ENCODE peak calls at places on chromosomes 11 and 22, in four cellular contexts. One of them, this sample, is unnamed.
A peak's percentile ranks its signal among the peaks of the same experiment; 100 is the strongest.

GRCh38 chr22:38239101-38239761 is 33.6 kb downstream of the TMEM184B start:
- DNase-seq in HepG2: no peak
- DNase-seq in H1: no peak
- DNase-seq in K562: no peak
- DNase-seq in this sample: no peak

GRCh38 chr22:32607086-32607485 is 132.5 kb downstream of the FBXO7 start:
- DNase-seq in H1: no peak
- DNase-seq in HepG2: no peak
- DNase-seq in K562: no peak
- DNase-seq in this sample: no peak

GRCh38 chr11:102528618-102529017 is 1.9 kb downstream of the MMP7 start:
- DNase-seq in HepG2: no peak
- DNase-seq in K562: no peak
- DNase-seq in H1: no peak
- DNase-seq in this sample: no peak

GRCh38 chr11:44858796-44859527 is 91.7 kb downstream of the TP53I11 start:
- DNase-seq in HepG2: no peak
- DNase-seq in K562: no peak
- DNase-seq in H1: no peak
- DNase-seq in this sample: no peak

GRCh38 chr11:12103411-12104225 is 6.8 kb upstream of the MICAL2 start:
- DNase-seq in H1: no peak
- DNase-seq in HepG2: no peak
- DNase-seq in K562: no peak
- DNase-seq in this sample: no peak

GRCh38 chr22:36770116-36770945 is 5.6 kb downstream of the IFT27 start:
- DNase-seq in K562: no peak
- DNase-seq in H1: no peak
- DNase-seq in HepG2: no peak
- DNase-seq in this sample: no peak

GRCh38 chr11:15603208-15603607 is 488.5 kb downstream of the INSC start:
- DNase-seq in K562: peak; percentile 16
- DNase-seq in H1: no peak
- DNase-seq in HepG2: no peak
- DNase-seq in this sample: no peak

GRCh38 chr22:39316440-39317083 is 2.9 kb downstream of the RPL3 start:
- DNase-seq in K562: no peak
- DNase-seq in H1: peak; percentile 82
- DNase-seq in HepG2: peak; percentile 88
- DNase-seq in this sample: peak; percentile 45

GRCh38 chr11:886568-886967 is 24.0 kb downstream of the CHID1 start:
- DNase-seq in K562: no peak
- DNase-seq in HepG2: no peak
- DNase-seq in H1: no peak
- DNase-seq in this sample: no peak

GRCh38 chr11:44797886-44798683 is 71.3 kb downstream of the TSPAN18 start:
- DNase-seq in HepG2: no peak
- DNase-seq in H1: no peak
- DNase-seq in K562: no peak
- DNase-seq in this sample: no peak

GRCh38 chr11:27721505-27722116 is 21.4 kb upstream of the BDNF start:
- DNase-seq in H1: peak; percentile 64
- DNase-seq in K562: no peak
- DNase-seq in HepG2: no peak
- DNase-seq in this sample: no peak

GRCh38 chr11:34345012-34345804 is 12.6 kb downstream of the ABTB2 start:
- DNase-seq in HepG2: peak; percentile 95
- DNase-seq in K562: no peak
- DNase-seq in H1: no peak
- DNase-seq in this sample: no peak

GRCh38 chr11:12288934-12289666 is 88.3 kb upstream of the PARVA start:
- DNase-seq in HepG2: no peak
- DNase-seq in K562: no peak
- DNase-seq in H1: no peak
- DNase-seq in this sample: no peak

GRCh38 chr11:119338318-119338890 is 2.3 kb downstream of the C1QTNF5 start:
- DNase-seq in H1: peak; percentile 92
- DNase-seq in K562: peak; percentile 75
- DNase-seq in HepG2: peak; percentile 57
- DNase-seq in this sample: no peak

GRCh38 chr22:33188316-33188715 is 130.1 kb upstream of the SYN3 start:
- DNase-seq in H1: no peak
- DNase-seq in HepG2: no peak
- DNase-seq in K562: no peak
- DNase-seq in this sample: no peak

GRCh38 chr11:13140873-13141655 is 131.9 kb downstream of the RASSF10 start:
- DNase-seq in H1: no peak
- DNase-seq in K562: no peak
- DNase-seq in HepG2: peak; percentile 48
- DNase-seq in this sample: no peak

GRCh38 chr11:6646631-6647281 is 8.9 kb downstream of the DCHS1 start:
- DNase-seq in H1: no peak
- DNase-seq in HepG2: no peak
- DNase-seq in K562: no peak
- DNase-seq in this sample: peak; percentile 61

GRCh38 chr22:31346255-31346732 is at the start of gene PATZ1:
- DNase-seq in H1: no peak
- DNase-seq in HepG2: peak; percentile 91
- DNase-seq in K562: peak; percentile 68
- DNase-seq in this sample: no peak

GRCh38 chr22:41902932-41903421 is 11.9 kb downstream of the SHISA8 start:
- DNase-seq in H1: no peak
- DNase-seq in K562: no peak
- DNase-seq in HepG2: no peak
- DNase-seq in this sample: no peak

GRCh38 chr22:25777870-25778269 is 35.9 kb downstream of the MYO18B start:
- DNase-seq in H1: no peak
- DNase-seq in K562: no peak
- DNase-seq in HepG2: peak; percentile 41
- DNase-seq in this sample: peak; percentile 11

GRCh38 chr11:10328314-10329090 is 23.6 kb downstream of the ADM start:
- DNase-seq in K562: no peak
- DNase-seq in H1: no peak
- DNase-seq in HepG2: no peak
- DNase-seq in this sample: no peak
- H3K9ac ChIP-seq in K562: no peak overlapping the region
- H3K9ac ChIP-seq in H1: no peak overlapping the region
- H3K9ac ChIP-seq in HepG2: no peak overlapping the region
- H3K9ac ChIP-seq in this sample: no peak overlapping the region

GRCh38 chr11:8806974-8807373 is 104.0 kb upstream of the AKIP1 start:
- DNase-seq in HepG2: no peak
- DNase-seq in K562: no peak
- DNase-seq in H1: no peak
- DNase-seq in this sample: no peak
- TF ChIP-seq KDM1A in HepG2: no peak
- TF ChIP-seq KDM1A in K562: no peak
- TF ChIP-seq KDM1A in H1: no peak
- TF ChIP-seq KDM1A in this sample: no peak

GRCh38 chr11:84790849-84791427 is 836.2 kb downstream of the DLG2 start:
- DNase-seq in K562: no peak
- DNase-seq in H1: no peak
- DNase-seq in HepG2: no peak
- DNase-seq in this sample: no peak
- H3K9ac ChIP-seq in K562: no peak overlapping the region
- H3K9ac ChIP-seq in H1: no peak overlapping the region
- H3K9ac ChIP-seq in HepG2: no peak overlapping the region
- H3K9ac ChIP-seq in this sample: no peak overlapping the region

GRCh38 chr11:3370268-3370870 is 8.6 kb downstream of the ZNF195 start:
- DNase-seq in K562: no peak
- DNase-seq in H1: no peak
- DNase-seq in HepG2: no peak
- DNase-seq in this sample: no peak
- TF ChIP-seq KDM1A in K562: no peak
- TF ChIP-seq KDM1A in H1: no peak
- TF ChIP-seq KDM1A in HepG2: no peak
- TF ChIP-seq KDM1A in this sample: no peak

GRCh38 chr22:49368221-49368975 is 459.3 kb downstream of the BRD1 start:
- DNase-seq in HepG2: no peak
- DNase-seq in K562: no peak
- DNase-seq in H1: no peak
- DNase-seq in this sample: no peak
- H3K9ac ChIP-seq in HepG2: no peak overlapping the region
- H3K9ac ChIP-seq in K562: no peak overlapping the region
- H3K9ac ChIP-seq in H1: no peak overlapping the region
- H3K9ac ChIP-seq in this sample: no peak overlapping the region

GRCh38 chr11:62726156-62727006 is 876 bp downstream of the HNRNPUL2 start:
- DNase-seq in HepG2: no peak
- DNase-seq in K562: peak; percentile 35
- DNase-seq in H1: no peak
- DNase-seq in this sample: no peak
- TF ChIP-seq KDM1A in HepG2: no peak
- TF ChIP-seq KDM1A in K562: no peak
- TF ChIP-seq KDM1A in H1: no peak
- TF ChIP-seq KDM1A in this sample: no peak

GRCh38 chr11:104917259-104918112 is 19.2 kb upstream of the CASP12 start:
- DNase-seq in K562: no peak
- DNase-seq in HepG2: no peak
- DNase-seq in H1: no peak
- DNase-seq in this sample: no peak
- H3K9ac ChIP-seq in K562: no peak overlapping the region
- H3K9ac ChIP-seq in HepG2: no peak overlapping the region
- H3K9ac ChIP-seq in H1: no peak overlapping the region
- H3K9ac ChIP-seq in this sample: peak overlapping the region; percentile 15

DNA sequence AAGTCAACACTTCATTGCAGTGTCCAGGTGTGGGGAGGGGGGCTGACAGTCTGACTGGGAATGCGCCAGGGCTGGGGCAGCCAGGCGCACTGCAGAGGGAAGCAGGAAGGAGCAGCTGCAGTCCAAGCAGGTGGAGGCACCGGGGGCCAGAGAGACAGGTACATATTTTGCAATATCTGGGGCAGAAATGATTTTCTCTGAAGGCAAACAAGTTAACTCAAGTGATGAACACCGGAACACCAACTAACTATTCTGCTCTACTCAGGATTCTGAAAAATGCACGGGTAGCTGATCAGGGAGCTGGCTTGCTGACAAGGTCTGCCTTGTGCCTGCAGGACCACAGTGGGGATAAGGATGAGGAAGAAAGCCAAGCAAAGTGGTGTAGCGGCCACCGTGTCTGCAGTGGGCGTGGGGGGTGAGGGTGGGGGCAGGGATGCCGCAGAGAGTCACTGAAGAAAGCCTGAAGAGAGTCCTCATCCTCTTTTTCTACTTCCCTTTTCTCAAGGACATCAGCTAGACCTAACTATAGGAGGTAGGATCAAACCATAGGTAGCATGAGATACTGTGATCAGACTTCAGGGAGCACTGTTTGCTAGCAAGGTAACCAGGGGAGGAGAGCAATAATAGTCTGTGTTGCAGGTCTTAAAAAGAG is 83.4 kb downstream of the SCN3B start:
- DNase-seq in K562: no peak
- DNase-seq in H1: no peak
- DNase-seq in HepG2: no peak
- DNase-seq in this sample: no peak
- TF ChIP-seq KDM1A in K562: no peak
- TF ChIP-seq KDM1A in H1: no peak
- TF ChIP-seq KDM1A in HepG2: no peak
- TF ChIP-seq KDM1A in this sample: no peak

GRCh38 chr11:61414547-61414946 is 15.2 kb downstream of the CPSF7 start:
- DNase-seq in H1: no peak
- DNase-seq in K562: no peak
- DNase-seq in HepG2: no peak
- DNase-seq in this sample: no peak
- H3K9ac ChIP-seq in H1: no peak overlapping the region
- H3K9ac ChIP-seq in K562: no peak overlapping the region
- H3K9ac ChIP-seq in HepG2: no peak overlapping the region
- H3K9ac ChIP-seq in this sample: no peak overlapping the region